ENCODE peak calls at places on chromosomes 5 and 9, in five cellular contexts. One of them, this sample, is unnamed.

GRCh38 chr5:84281383-84281782 is 103.3 kb downstream of the EDIL3 start:
- DNase-seq in right cardiac atrium: no peak
- DNase-seq in aorta: no peak
- DNase-seq in A549: no peak
- DNase-seq in fibroblast of mammary gland: no peak
- DNase-seq in this sample: no peak

GRCh38 chr9:137077758-137078693 is 709 bp downstream of the UAP1L1 start:
- DNase-seq in right cardiac atrium: no peak
- DNase-seq in aorta: peak
- DNase-seq in A549: no peak
- DNase-seq in fibroblast of mammary gland: no peak
- DNase-seq in this sample: peak

GRCh38 chr5:76397200-76397599 is 5.9 kb upstream of the IQGAP2 start:
- DNase-seq in right cardiac atrium: no peak
- DNase-seq in aorta: no peak
- DNase-seq in A549: no peak
- DNase-seq in fibroblast of mammary gland: no peak
- DNase-seq in this sample: no peak

GRCh38 chr5:74540582-74540981 is 99.9 kb downstream of the ENC1 start:
- DNase-seq in right cardiac atrium: no peak
- DNase-seq in aorta: no peak
- DNase-seq in A549: no peak
- DNase-seq in fibroblast of mammary gland: no peak
- DNase-seq in this sample: no peak

GRCh38 chr5:145246961-145247744 is 588.0 kb downstream of the PRELID2 start:
- DNase-seq in right cardiac atrium: no peak
- DNase-seq in aorta: no peak
- DNase-seq in A549: no peak
- DNase-seq in fibroblast of mammary gland: peak
- DNase-seq in this sample: no peak

GRCh38 chr9:116271307-116271706 is 117.7 kb downstream of the PAPPA start:
- DNase-seq in right cardiac atrium: no peak
- DNase-seq in aorta: no peak
- DNase-seq in A549: peak
- DNase-seq in fibroblast of mammary gland: no peak
- DNase-seq in this sample: no peak

GRCh38 chr9:114050646-114051045 is 27.5 kb downstream of the AMBP start:
- DNase-seq in right cardiac atrium: no peak
- DNase-seq in aorta: no peak
- DNase-seq in A549: no peak
- DNase-seq in fibroblast of mammary gland: no peak
- DNase-seq in this sample: peak

GRCh38 chr5:5422819-5423515 is 490 bp downstream of the ICE1 start:
- DNase-seq in right cardiac atrium: peak
- DNase-seq in aorta: no peak
- DNase-seq in A549: no peak
- DNase-seq in fibroblast of mammary gland: no peak
- DNase-seq in this sample: no peak

GRCh38 chr9:99601506-99601905 is 220.2 kb upstream of the NR4A3 start:
- DNase-seq in right cardiac atrium: no peak
- DNase-seq in aorta: no peak
- DNase-seq in A549: no peak
- DNase-seq in fibroblast of mammary gland: peak
- DNase-seq in this sample: no peak

GRCh38 chr9:77647659-77648457 is at the start of gene GNA14:
- DNase-seq in right cardiac atrium: peak
- DNase-seq in aorta: peak
- DNase-seq in A549: no peak
- DNase-seq in fibroblast of mammary gland: no peak
- DNase-seq in this sample: peak

GRCh38 chr9:93896496-93897033 is 58.6 kb downstream of the BARX1 start:
- DNase-seq in right cardiac atrium: no peak
- DNase-seq in aorta: no peak
- DNase-seq in A549: no peak
- DNase-seq in fibroblast of mammary gland: no peak
- DNase-seq in this sample: peak

GRCh38 chr9:35903049-35903448 is 3.0 kb upstream of the HRCT1 start:
- DNase-seq in right cardiac atrium: no peak
- DNase-seq in aorta: no peak
- DNase-seq in A549: peak
- DNase-seq in fibroblast of mammary gland: peak
- DNase-seq in this sample: no peak

GRCh38 chr9:92988215-92988731 is 41.0 kb downstream of the FGD3 start:
- DNase-seq in right cardiac atrium: no peak
- DNase-seq in aorta: no peak
- DNase-seq in A549: no peak
- DNase-seq in fibroblast of mammary gland: no peak
- DNase-seq in this sample: no peak

GRCh38 chr5:74179183-74179582 is 461.3 kb downstream of the ENC1 start:
- DNase-seq in right cardiac atrium: no peak
- DNase-seq in aorta: no peak
- DNase-seq in A549: no peak
- DNase-seq in fibroblast of mammary gland: peak
- DNase-seq in this sample: no peak

GRCh38 chr9:129958771-129959170 is 84.2 kb downstream of the FNBP1 start:
- DNase-seq in right cardiac atrium: no peak
- DNase-seq in aorta: no peak
- DNase-seq in A549: no peak
- DNase-seq in fibroblast of mammary gland: no peak
- DNase-seq in this sample: no peak

GRCh38 chr5:15420201-15420600 is 79.8 kb upstream of the FBXL7 start:
- DNase-seq in right cardiac atrium: peak
- DNase-seq in aorta: no peak
- DNase-seq in A549: no peak
- DNase-seq in fibroblast of mammary gland: no peak
- DNase-seq in this sample: no peak

GRCh38 chr9:135889564-135890189 is 17.7 kb downstream of the CAMSAP1 start:
- DNase-seq in right cardiac atrium: no peak
- DNase-seq in aorta: no peak
- DNase-seq in A549: no peak
- DNase-seq in fibroblast of mammary gland: no peak
- DNase-seq in this sample: no peak

GRCh38 chr5:37501152-37501551 is 122.0 kb downstream of the WDR70 start:
- DNase-seq in right cardiac atrium: no peak
- DNase-seq in aorta: no peak
- DNase-seq in A549: no peak
- DNase-seq in fibroblast of mammary gland: peak
- DNase-seq in this sample: no peak

GRCh38 chr5:168007286-168007685 is 284.2 kb upstream of the WWC1 start:
- DNase-seq in right cardiac atrium: no peak
- DNase-seq in aorta: no peak
- DNase-seq in A549: no peak
- DNase-seq in fibroblast of mammary gland: no peak
- DNase-seq in this sample: no peak

GRCh38 chr5:103745353-103746065 is 182.9 kb upstream of the NUDT12 start:
- DNase-seq in right cardiac atrium: no peak
- DNase-seq in aorta: no peak
- DNase-seq in A549: no peak
- DNase-seq in fibroblast of mammary gland: peak
- DNase-seq in this sample: no peak

GRCh38 chr5:135843571-135844337 is 9.3 kb downstream of the SLC25A48 start:
- DNase-seq in right cardiac atrium: no peak
- DNase-seq in aorta: no peak
- DNase-seq in A549: no peak
- DNase-seq in fibroblast of mammary gland: no peak
- DNase-seq in this sample: no peak

GRCh38 chr9:73344060-73344459 is 192.4 kb downstream of the ANXA1 start:
- DNase-seq in right cardiac atrium: no peak
- DNase-seq in aorta: no peak
- DNase-seq in A549: no peak
- DNase-seq in fibroblast of mammary gland: no peak
- DNase-seq in this sample: no peak

GRCh38 chr5:56479126-56479525 is 246.0 kb upstream of the ANKRD55 start:
- DNase-seq in right cardiac atrium: no peak
- DNase-seq in aorta: no peak
- DNase-seq in A549: no peak
- DNase-seq in fibroblast of mammary gland: no peak
- DNase-seq in this sample: no peak

GRCh38 chr5:56479701-56480304 is 246.7 kb upstream of the ANKRD55 start:
- DNase-seq in right cardiac atrium: no peak
- DNase-seq in aorta: no peak
- DNase-seq in A549: no peak
- DNase-seq in fibroblast of mammary gland: no peak
- DNase-seq in this sample: no peak

GRCh38 chr5:56480305-56481146 is 247.4 kb upstream of the ANKRD55 start:
- DNase-seq in right cardiac atrium: peak
- DNase-seq in aorta: peak
- DNase-seq in A549: no peak
- DNase-seq in fibroblast of mammary gland: peak
- DNase-seq in this sample: peak

GRCh38 chr5:56481147-56481997 is 248.2 kb upstream of the ANKRD55 start:
- DNase-seq in right cardiac atrium: peak
- DNase-seq in aorta: peak
- DNase-seq in A549: peak
- DNase-seq in fibroblast of mammary gland: peak
- DNase-seq in this sample: peak

DNA sequence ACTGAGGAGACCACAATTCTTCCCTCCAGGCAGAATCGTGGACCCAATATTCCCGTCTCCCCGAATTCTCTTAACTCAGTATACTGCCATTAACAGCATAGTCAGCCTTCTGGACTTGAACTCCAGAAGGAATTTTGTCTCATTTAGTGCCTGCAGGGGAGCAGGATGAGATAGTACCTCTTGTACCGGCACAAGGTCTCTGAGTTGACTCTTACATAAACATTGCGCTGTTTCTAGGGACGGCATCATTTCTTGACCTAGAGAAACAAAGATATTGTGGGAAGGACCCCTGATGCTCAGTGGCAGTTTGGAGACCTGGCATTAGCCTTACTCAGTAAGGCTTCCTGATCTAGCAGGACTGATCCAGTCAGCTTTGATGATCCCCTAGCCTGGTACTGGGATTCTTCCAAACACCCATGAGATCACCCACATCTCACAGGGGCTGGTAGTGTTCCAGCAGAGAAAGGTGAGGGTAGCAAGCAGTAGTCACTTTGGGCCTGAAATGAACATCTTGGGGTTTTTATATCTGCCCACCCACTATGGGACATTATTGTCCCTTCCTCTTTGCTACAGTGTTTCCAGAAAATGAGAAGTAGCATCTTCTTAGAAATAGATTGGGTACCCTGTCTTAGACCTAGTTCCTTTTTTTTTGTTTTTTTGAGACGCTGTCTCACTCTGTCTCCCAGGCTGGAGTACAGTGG is 249.0 kb upstream of the ANKRD55 start:
- DNase-seq in right cardiac atrium: no peak
- DNase-seq in aorta: no peak
- DNase-seq in A549: no peak
- DNase-seq in fibroblast of mammary gland: no peak
- DNase-seq in this sample: no peak
- H3K4me3 ChIP-seq in right cardiac atrium: peak
- H3K4me3 ChIP-seq in aorta: no peak
- H3K4me3 ChIP-seq in A549: peak
- H3K4me3 ChIP-seq in fibroblast of mammary gland: no peak
- H3K4me3 ChIP-seq in this sample: peak

GRCh38 chr5:88885043-88885442 is 2.1 kb upstream of the MEF2C start:
- DNase-seq in right cardiac atrium: no peak
- DNase-seq in aorta: no peak
- DNase-seq in A549: no peak
- DNase-seq in fibroblast of mammary gland: no peak
- DNase-seq in this sample: no peak
- H3K4me3 ChIP-seq in right cardiac atrium: peak
- H3K4me3 ChIP-seq in aorta: no peak
- H3K4me3 ChIP-seq in A549: no peak
- H3K4me3 ChIP-seq in fibroblast of mammary gland: no peak
- H3K4me3 ChIP-seq in this sample: no peak

DNA sequence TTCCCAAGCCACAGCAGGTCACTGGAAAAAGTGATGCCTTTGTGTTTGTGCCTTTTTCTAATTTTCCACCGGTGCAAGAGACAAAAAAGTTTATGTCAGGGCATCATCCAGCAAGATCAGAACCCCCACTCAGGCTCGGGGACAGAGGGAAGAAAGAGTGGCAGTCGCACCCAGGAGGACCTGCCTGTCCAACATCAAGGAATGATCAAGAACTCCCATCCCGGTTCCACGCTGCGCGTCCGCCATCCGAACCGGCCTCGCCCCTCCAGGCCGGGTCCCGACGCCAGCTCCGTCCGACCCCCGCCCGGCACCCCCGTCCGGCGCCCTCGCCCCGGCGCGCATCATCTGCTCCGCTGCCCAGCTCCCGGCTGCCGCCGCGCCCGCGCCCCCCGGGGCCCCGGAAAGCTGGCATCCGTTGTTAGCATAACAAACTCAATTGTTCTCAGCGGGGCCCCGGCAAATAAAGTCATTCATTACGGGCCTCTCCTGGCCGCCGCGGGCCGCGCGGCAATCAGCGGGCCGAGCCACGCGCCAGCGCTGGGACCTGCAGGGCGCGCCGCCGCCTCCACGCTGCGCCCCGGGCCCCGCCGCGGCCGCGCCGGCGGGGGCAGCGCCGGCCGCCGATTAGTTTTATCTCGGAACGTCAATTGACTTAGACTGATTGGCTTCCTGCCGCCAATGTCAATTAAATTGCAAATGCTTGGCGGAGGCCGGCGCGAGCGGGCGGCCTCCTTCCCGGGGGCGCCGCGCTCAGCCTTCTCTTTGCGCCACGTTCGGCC is 48.1 kb downstream of the PAX5 start:
- DNase-seq in right cardiac atrium: no peak
- DNase-seq in aorta: no peak
- DNase-seq in A549: no peak
- DNase-seq in fibroblast of mammary gland: no peak
- DNase-seq in this sample: no peak
- H3K4me3 ChIP-seq in right cardiac atrium: peak
- H3K4me3 ChIP-seq in aorta: no peak
- H3K4me3 ChIP-seq in A549: no peak
- H3K4me3 ChIP-seq in fibroblast of mammary gland: no peak
- H3K4me3 ChIP-seq in this sample: no peak

GRCh38 chr9:37564114-37564513 is 12.1 kb downstream of the FBXO10 start:
- DNase-seq in right cardiac atrium: no peak
- DNase-seq in aorta: no peak
- DNase-seq in A549: no peak
- DNase-seq in fibroblast of mammary gland: no peak
- DNase-seq in this sample: no peak

GRCh38 chr9:37561682-37562081 is 14.5 kb downstream of the FBXO10 start:
- DNase-seq in right cardiac atrium: no peak
- DNase-seq in aorta: no peak
- DNase-seq in A549: no peak
- DNase-seq in fibroblast of mammary gland: no peak
- DNase-seq in this sample: no peak

GRCh38 chr9:37564931-37565330 is 11.2 kb downstream of the FBXO10 start:
- DNase-seq in right cardiac atrium: no peak
- DNase-seq in aorta: no peak
- DNase-seq in A549: no peak
- DNase-seq in fibroblast of mammary gland: no peak
- DNase-seq in this sample: no peak

GRCh38 chr9:37565661-37566618 is 10.2 kb downstream of the FBXO10 start:
- DNase-seq in right cardiac atrium: no peak
- DNase-seq in aorta: no peak
- DNase-seq in A549: no peak
- DNase-seq in fibroblast of mammary gland: no peak
- DNase-seq in this sample: no peak

DNA sequence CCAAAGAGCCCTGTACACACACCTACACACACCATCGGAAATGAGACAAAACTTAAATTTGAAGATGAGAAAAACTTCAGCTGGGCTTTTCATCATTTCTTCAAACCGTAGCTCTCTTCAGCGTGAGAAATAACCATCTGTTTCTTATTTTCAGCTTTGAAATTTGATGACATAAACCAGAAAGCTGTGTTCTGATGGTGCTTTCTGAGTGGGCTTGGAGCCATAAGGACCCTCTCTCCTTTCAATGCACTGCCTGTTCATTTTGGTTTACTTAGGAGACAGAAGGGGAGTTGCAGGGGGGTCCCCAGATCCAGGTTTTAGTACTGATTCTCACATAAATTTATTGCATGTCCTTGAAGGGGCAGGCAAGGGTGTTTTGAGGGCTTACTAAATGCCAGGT is 9.5 kb downstream of the FBXO10 start:
- DNase-seq in right cardiac atrium: no peak
- DNase-seq in aorta: no peak
- DNase-seq in A549: no peak
- DNase-seq in fibroblast of mammary gland: peak
- DNase-seq in this sample: no peak
- H3K4me3 ChIP-seq in right cardiac atrium: no peak
- H3K4me3 ChIP-seq in aorta: no peak
- H3K4me3 ChIP-seq in A549: no peak
- H3K4me3 ChIP-seq in fibroblast of mammary gland: no peak
- H3K4me3 ChIP-seq in this sample: no peak

This sample was measured in spleen.